ENCODE peak calls at places on chromosomes 5 and 9, in seven cellular contexts. R is neuronal stem cell, U is kidney, Q is NT2/D1, N is mammary epithelial cell, C is astrocyte, D is cardiac muscle cell. H is an unnamed sample. For H3K4me1, the result is how much of the 10 kb centered on the place peaks cover.

GRCh38 chr5:65832603-65833228 is 93.7 kb upstream of the ERBIN start:
- DNase-seq in R (no peak), U (no peak), Q (no peak), N (peak), C (no peak), D (no peak), H (no peak)

GRCh38 chr5:59340637-59341036 is 552.9 kb downstream of the PDE4D start:
- DNase-seq in R (no peak), U (no peak), Q (no peak), N (no peak), C (no peak), D (no peak), H (no peak)

GRCh38 chr5:38472541-38472940 is 83.9 kb downstream of the LIFR start:
- DNase-seq in R (no peak), U (no peak), Q (no peak), N (no peak), C (no peak), D (no peak), H (no peak)

GRCh38 chr5:34978681-34979080 is 49.3 kb downstream of the DNAJC21 start:
- DNase-seq in R (no peak), U (no peak), Q (no peak), N (no peak), C (no peak), D (no peak), H (no peak)

GRCh38 chr9:106717686-106718085 is 145.3 kb upstream of the ZNF462 start:
- DNase-seq in R (no peak), U (no peak), Q (no peak), N (peak), C (peak), D (peak), H (no peak)

GRCh38 chr9:5899292-5899691 is 8.6 kb downstream of the MLANA start:
- DNase-seq in R (no peak), U (no peak), Q (no peak), N (no peak), C (no peak), D (no peak), H (no peak)

GRCh38 chr5:167730656-167731055 is 560.8 kb upstream of the WWC1 start:
- DNase-seq in R (no peak), U (no peak), Q (no peak), N (no peak), C (no peak), D (no peak), H (no peak)

GRCh38 chr5:81228084-81228483 is 5.0 kb upstream of the CKMT2 start:
- DNase-seq in R (no peak), U (no peak), Q (no peak), N (no peak), C (no peak), D (no peak), H (no peak)

GRCh38 chr9:130167927-130168326 is 4.3 kb upstream of the NCS1 start:
- DNase-seq in R (no peak), U (no peak), Q (no peak), N (no peak), C (no peak), D (no peak), H (no peak)

GRCh38 chr9:93118863-93119702 is 15.0 kb downstream of the NINJ1 start:
- DNase-seq in R (no peak), U (peak), Q (no peak), N (no peak), C (no peak), D (no peak), H (peak)

GRCh38 chr5:5103249-5103648 is 36.9 kb upstream of the ADAMTS16 start:
- DNase-seq in R (no peak), U (no peak), Q (no peak), N (no peak), C (peak), D (no peak), H (no peak)

GRCh38 chr5:14265574-14265973 is 122.4 kb downstream of the TRIO start:
- DNase-seq in R (no peak), U (no peak), Q (no peak), N (peak), C (peak), D (no peak), H (no peak)

GRCh38 chr9:135290566-135290965 is 189.0 kb upstream of the PPP1R26 start:
- DNase-seq in R (no peak), U (peak), Q (no peak), N (no peak), C (no peak), D (no peak), H (peak)
- H3K4me1 ChIP-seq in R (under half), U (under half), Q (under half), N (under half), C (under half), D (under half), H (under half)

DNA sequence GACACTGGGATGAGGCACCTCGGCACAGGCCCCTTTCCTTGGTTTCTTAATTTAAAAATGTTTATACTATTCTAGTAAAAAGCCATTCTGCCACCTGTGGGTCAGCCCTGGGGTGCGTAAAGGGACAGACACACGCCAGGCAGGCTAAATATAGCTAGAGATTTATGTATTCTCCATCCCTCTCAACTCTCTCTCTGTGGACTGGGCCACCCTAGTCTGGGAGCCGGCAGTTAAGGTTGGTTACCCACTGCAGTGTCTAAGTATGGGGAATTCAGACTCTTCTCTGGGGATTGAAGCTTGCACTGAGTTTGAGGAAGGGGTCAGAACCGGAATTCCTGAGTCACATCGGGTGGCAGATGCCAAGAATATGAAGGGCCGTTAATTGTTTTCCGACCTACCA is 1.9 kb downstream of the NEURL1B start:
- DNase-seq in R (no peak), U (no peak), Q (no peak), N (no peak), C (no peak), D (no peak), H (peak)
- H3K4me3 ChIP-seq in R (no peak), U (peak), Q (no peak), N (no peak), C (no peak), D (no peak), H (no peak)

GRCh38 chr9:18493361-18494015 is 19.5 kb downstream of the ADAMTSL1 start:
- DNase-seq in R (no peak), U (no peak), Q (no peak), N (no peak), C (peak), D (no peak), H (no peak)
- H3K4me1 ChIP-seq in R (under half), U (under half), Q (under half), N (half or more), C (half or more), D (under half), H (under half)

DNA sequence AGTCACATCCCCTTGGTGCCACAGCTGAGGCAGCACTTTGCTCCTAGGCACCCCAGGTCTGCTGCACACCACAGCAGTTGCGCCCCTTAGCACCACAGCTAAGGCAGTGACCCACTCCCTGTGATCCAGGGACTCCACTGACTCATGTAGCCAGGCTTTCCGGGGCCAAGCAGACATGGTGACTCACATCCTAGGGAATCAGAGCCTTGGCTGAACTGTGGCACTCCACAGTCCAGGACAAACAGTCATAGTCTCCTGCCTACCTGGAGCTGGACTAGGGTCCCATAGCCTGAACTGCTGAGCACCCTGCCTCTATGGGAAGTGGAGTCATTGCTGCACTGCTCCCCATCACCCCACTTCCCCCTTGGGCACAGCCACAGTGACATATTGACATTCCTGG is 338.7 kb downstream of the NPR3 start:
- DNase-seq in R (no peak), U (peak), Q (no peak), N (peak), C (peak), D (no peak), H (no peak)
- H3K4me3 ChIP-seq in R (no peak), U (no peak), Q (no peak), N (no peak), C (peak), D (no peak), H (no peak)

GRCh38 chr5:180823346-180823745 is 20.7 kb upstream of the MGAT1 start:
- DNase-seq in R (no peak), U (peak), Q (no peak), N (no peak), C (no peak), D (no peak), H (no peak)

GRCh38 chr5:180829711-180830110 is 27.1 kb upstream of the MGAT1 start:
- DNase-seq in R (no peak), U (no peak), Q (no peak), N (no peak), C (no peak), D (no peak), H (no peak)

GRCh38 chr5:180823938-180824629 is 21.5 kb upstream of the MGAT1 start:
- DNase-seq in R (no peak), U (no peak), Q (no peak), N (no peak), C (no peak), D (no peak), H (no peak)

GRCh38 chr5:180824630-180825476 is 22.2 kb upstream of the MGAT1 start:
- DNase-seq in R (no peak), U (peak), Q (no peak), N (no peak), C (no peak), D (no peak), H (no peak)

DNA sequence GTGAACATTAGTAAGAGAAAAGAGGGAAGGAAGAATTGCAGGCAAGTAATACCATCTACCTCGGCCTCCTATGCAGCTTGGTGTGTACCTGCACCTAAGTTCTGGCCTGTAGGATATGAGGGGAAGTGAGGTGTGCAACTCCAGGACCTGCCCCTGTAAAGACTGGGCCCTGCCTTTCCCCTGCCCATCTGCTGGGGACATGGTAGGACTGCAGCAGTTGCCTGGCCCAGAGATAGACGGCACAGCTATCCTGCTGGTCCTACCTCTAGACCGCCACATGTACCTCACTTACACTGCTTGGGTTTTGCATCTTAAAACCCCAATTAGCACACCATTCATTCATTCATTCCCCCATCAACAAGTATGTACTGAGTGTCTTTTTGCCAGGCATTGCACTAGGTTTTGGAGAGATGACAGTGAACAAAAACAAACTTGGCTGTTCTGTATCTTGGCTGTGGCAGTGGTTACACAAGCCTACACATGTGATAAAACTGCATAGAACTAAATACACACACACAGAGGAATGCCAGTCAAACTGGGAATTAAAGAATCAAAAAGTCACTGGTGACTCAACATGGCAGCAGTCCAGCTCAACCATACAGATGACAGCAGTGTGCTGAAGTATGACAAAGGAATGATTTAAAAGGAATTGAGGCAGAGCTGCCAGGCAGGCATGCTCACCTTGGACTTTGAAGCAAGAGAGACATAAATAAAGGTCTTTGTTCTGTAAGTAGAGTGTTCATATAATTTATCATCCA is 23.3 kb upstream of the MGAT1 start:
- DNase-seq in R (no peak), U (no peak), Q (no peak), N (peak), C (peak), D (no peak), H (no peak)
- H3K4me1 ChIP-seq in R (under half), U (under half), Q (under half), N (under half), C (under half), D (under half), H (under half)

GRCh38 chr9:23821400-23822181 is 4.4 kb downstream of the ELAVL2 start:
- DNase-seq in R (peak), U (peak), Q (no peak), N (peak), C (no peak), D (peak), H (no peak)

GRCh38 chr9:23822331-23823169 is 3.5 kb downstream of the ELAVL2 start:
- DNase-seq in R (no peak), U (no peak), Q (no peak), N (no peak), C (no peak), D (no peak), H (no peak)

GRCh38 chr9:23819403-23819802 is 6.6 kb downstream of the ELAVL2 start:
- DNase-seq in R (no peak), U (no peak), Q (no peak), N (no peak), C (no peak), D (no peak), H (no peak)

GRCh38 chr9:23824241-23825142 is 1.5 kb downstream of the ELAVL2 start:
- DNase-seq in R (no peak), U (peak), Q (no peak), N (peak), C (peak), D (peak), H (no peak)

GRCh38 chr9:23820731-23821399 is 5.2 kb downstream of the ELAVL2 start:
- DNase-seq in R (no peak), U (peak), Q (no peak), N (no peak), C (no peak), D (peak), H (no peak)
- H3K4me3 ChIP-seq in R (peak), U (no peak), Q (peak), N (peak), C (peak), D (peak), H (peak)

GRCh38 chr5:140561753-140562523 is 2.5 kb downstream of the APBB3 start:
- DNase-seq in R (no peak), U (peak), Q (no peak), N (no peak), C (no peak), D (no peak), H (no peak)

GRCh38 chr5:140565024-140565779 is 574 bp downstream of the SLC35A4 start:
- DNase-seq in R (no peak), U (no peak), Q (no peak), N (no peak), C (peak), D (no peak), H (no peak)

GRCh38 chr5:140564196-140565023 is at the start of the genes APBB3 and SLC35A4:
- DNase-seq in R (peak), U (peak), Q (peak), N (peak), C (peak), D (peak), H (peak)

GRCh38 chr5:140565780-140566095 is 1.1 kb downstream of the SLC35A4 start:
- DNase-seq in R (no peak), U (peak), Q (no peak), N (no peak), C (no peak), D (no peak), H (no peak)

GRCh38 chr5:140563554-140563953 is 844 bp downstream of the APBB3 start:
- DNase-seq in R (no peak), U (peak), Q (no peak), N (no peak), C (no peak), D (no peak), H (peak)
- H3K4me1 ChIP-seq in R (under half), U (under half), Q (under half), N (under half), C (under half), D (under half), H (half or more)

GRCh38 chr5:137621861-137622823 is 113.7 kb downstream of the KLHL3 start:
- DNase-seq in R (no peak), U (no peak), Q (no peak), N (peak), C (peak), D (no peak), H (no peak)
- H3K4me3 ChIP-seq in R (no peak), U (no peak), Q (no peak), N (no peak), C (no peak), D (no peak), H (no peak)

DNA sequence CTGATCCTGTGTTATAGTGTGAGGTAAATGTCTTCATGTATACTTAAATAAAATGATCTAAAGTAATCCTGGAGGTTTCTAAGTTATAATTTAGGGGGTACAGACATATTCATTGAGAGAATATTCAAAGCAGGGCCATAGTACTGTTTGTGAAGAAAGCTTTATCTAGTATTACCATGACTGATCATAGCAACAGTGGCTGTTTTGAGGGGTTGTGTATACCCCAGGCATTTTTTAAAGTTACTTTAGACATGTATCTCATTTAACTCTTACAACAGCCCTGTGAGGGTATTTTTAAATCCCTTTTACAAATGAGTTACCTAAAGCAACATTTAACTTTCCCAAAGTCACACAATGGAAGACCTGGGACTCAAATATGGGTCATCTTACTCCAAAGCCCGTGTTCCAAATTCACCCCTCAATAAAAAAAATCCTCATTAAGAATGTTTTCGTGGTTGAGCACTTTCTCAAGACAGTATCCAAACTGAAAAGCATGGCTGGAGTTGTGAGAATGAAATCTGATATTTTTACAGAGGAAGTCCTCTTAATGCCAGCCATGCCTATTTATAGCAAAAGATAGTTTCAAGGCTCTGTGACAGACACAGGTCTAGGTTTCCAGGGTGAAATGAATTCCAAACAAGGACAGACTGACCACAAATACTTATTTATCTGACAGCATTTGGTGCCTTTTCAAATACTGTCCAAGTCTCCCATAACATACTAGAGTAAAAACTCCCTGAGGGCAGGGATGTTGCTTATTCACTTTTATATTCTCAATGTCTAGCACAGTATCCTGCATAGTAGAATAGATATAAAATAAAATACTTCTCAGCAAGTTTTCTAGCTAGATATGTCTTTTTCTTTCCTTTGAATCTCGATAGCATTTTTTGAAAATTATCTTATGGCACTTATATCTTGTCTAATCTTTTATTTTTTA is 10.4 kb downstream of the STOM start:
- DNase-seq in R (no peak), U (no peak), Q (no peak), N (no peak), C (peak), D (no peak), H (no peak)
- H3K4me1 ChIP-seq in R (under half), U (under half), Q (under half), N (under half), C (under half), D (under half), H (half or more)

GRCh38 chr5:2996687-2997086 is 245.2 kb upstream of the IRX2 start:
- DNase-seq in R (no peak), U (no peak), Q (no peak), N (no peak), C (no peak), D (peak), H (no peak)

GRCh38 chr5:2995035-2995434 is 243.6 kb upstream of the IRX2 start:
- DNase-seq in R (no peak), U (no peak), Q (no peak), N (no peak), C (no peak), D (no peak), H (no peak)

GRCh38 chr5:2995667-2996066 is 244.2 kb upstream of the IRX2 start:
- DNase-seq in R (no peak), U (no peak), Q (no peak), N (no peak), C (no peak), D (no peak), H (no peak)

GRCh38 chr5:2997179-2997578 is 245.7 kb upstream of the IRX2 start:
- DNase-seq in R (no peak), U (no peak), Q (no peak), N (no peak), C (no peak), D (peak), H (no peak)

DNA sequence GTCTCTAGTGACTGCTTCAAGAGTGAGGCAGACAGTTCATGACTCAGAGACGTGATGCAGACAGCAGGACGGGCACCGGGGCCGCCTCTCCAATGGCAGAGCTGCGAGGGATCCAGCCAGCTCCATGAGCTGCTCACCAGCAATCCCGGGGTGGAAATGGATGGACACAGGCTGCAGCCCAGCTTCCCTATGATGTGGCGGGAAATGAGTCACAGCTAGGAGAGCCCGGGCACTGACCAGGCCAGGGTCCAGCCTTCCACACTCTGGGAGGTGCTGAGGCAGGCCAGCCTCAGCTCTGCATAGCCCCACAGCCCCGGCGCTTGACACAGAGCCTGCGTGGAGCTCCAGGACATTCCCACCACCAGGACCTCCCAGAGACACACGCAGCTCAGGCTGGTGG is 244.8 kb upstream of the IRX2 start:
- DNase-seq in R (no peak), U (no peak), Q (no peak), N (no peak), C (peak), D (no peak), H (no peak)
- H3K4me3 ChIP-seq in R (no peak), U (no peak), Q (no peak), N (no peak), C (no peak), D (no peak), H (no peak)

H was measured in spleen.